ENCODE peak calls at places on chromosomes 4 and X, in five cellular contexts. H is NCI-H1092 treated with DMSO at 0.1 percent for 48 hours; F is Calu3; E is CD4-positive, alpha-beta memory T cell; T is AG04449. W is an unnamed sample.

GRCh38 chr4:98786866-98787265 is 128.5 kb upstream of the TSPAN5 start:
- DNase-seq in H (no peak), F (no peak), E (no peak), T (no peak), W (no peak)

GRCh38 chr4:123503698-123504389 is 107.2 kb downstream of the SPRY1 start:
- DNase-seq in H (peak), F (no peak), E (no peak), T (no peak), W (no peak)

GRCh38 chr4:2399631-2400190 is 18.7 kb downstream of the ZFYVE28 start:
- DNase-seq in H (no peak), F (no peak), E (no peak), T (no peak), W (no peak)

GRCh38 chr4:158824425-158825274 is 55.8 kb downstream of the FNIP2 start:
- DNase-seq in H (no peak), F (no peak), E (no peak), T (no peak), W (no peak)

GRCh38 chr4:112511294-112512118 is 4.5 kb downstream of the NEUROG2 start:
- DNase-seq in H (no peak), F (no peak), E (no peak), T (no peak), W (peak)

GRCh38 chrX:39472161-39472560 is 625.6 kb downstream of the BCOR start:
- DNase-seq in H (no peak), F (no peak), E (no peak), T (no peak), W (no peak)

GRCh38 chr4:61520688-61521160 is 320.6 kb downstream of the ADGRL3 start:
- DNase-seq in H (no peak), F (peak), E (no peak), T (no peak), W (no peak)

GRCh38 chr4:5759236-5760075 is 48.5 kb downstream of the EVC start:
- DNase-seq in H (no peak), F (no peak), E (no peak), T (no peak), W (no peak)

GRCh38 chrX:43655151-43655676 is 885 bp upstream of the MAOA start:
- DNase-seq in H (no peak), F (peak), E (peak), T (no peak), W (peak)

GRCh38 chrX:49673394-49673793 is 22.4 kb downstream of the PAGE1 start:
- DNase-seq in H (no peak), F (no peak), E (no peak), T (no peak), W (no peak)

GRCh38 chrX:145609951-145610511 is 207.6 kb upstream of the SLITRK2 start:
- DNase-seq in H (no peak), F (no peak), E (no peak), T (no peak), W (no peak)

GRCh38 chr4:182265881-182266280 is 22.7 kb downstream of the TENM3 start:
- DNase-seq in H (no peak), F (peak), E (no peak), T (no peak), W (no peak)

GRCh38 chr4:47287735-47288134 is 175.8 kb downstream of the COMMD8 start:
- DNase-seq in H (no peak), F (no peak), E (no peak), T (peak), W (no peak)

GRCh38 chr4:122224348-122224747 is 72.2 kb downstream of the BLTP1 start:
- DNase-seq in H (no peak), F (no peak), E (no peak), T (no peak), W (peak)

GRCh38 chr4:3321295-3321889 is 28.6 kb downstream of the RGS12 start:
- DNase-seq in H (no peak), F (no peak), E (no peak), T (no peak), W (no peak)